ENCODE peak calls at places on chromosome 12, in six cellular contexts. C, N, L, E, R and P are unnamed samples.

GRCh38 chr12:120820885-120821510 is 83.2 kb downstream of the SPPL3 start:
- DNase-seq in C (no peak), N (no peak), L (no peak), E (no peak), R (no peak), P (no peak)

GRCh38 chr12:104222981-104223380 is 7.4 kb downstream of the TXNRD1 start:
- DNase-seq in C (no peak), N (no peak), L (no peak), E (no peak), R (no peak), P (no peak)

GRCh38 chr12:26630546-26631027 is 202.4 kb downstream of the ITPR2 start:
- DNase-seq in C (peak; percentile 72), N (peak; percentile 90), L (no peak), E (no peak), R (no peak), P (no peak)

GRCh38 chr12:109695961-109696461 is 17.6 kb upstream of the FAM222A start:
- DNase-seq in C (peak; percentile 85), N (no peak), L (peak; percentile 47), E (no peak), R (no peak), P (peak; percentile 18)

GRCh38 chr12:67070604-67071003 is 198.6 kb upstream of the CAND1 start:
- DNase-seq in C (no peak), N (no peak), L (no peak), E (no peak), R (no peak), P (no peak)

GRCh38 chr12:14828896-14829295 is 14.4 kb downstream of the ART4 start:
- DNase-seq in C (no peak), N (peak; percentile 31), L (peak; percentile 11), E (peak; percentile 12), R (no peak), P (no peak)

GRCh38 chr12:130041983-130042812 is 120.1 kb upstream of the FZD10 start:
- DNase-seq in C (no peak), N (no peak), L (peak; percentile 51), E (no peak), R (no peak), P (no peak)

GRCh38 chr12:51013441-51013840 is 12.7 kb downstream of the SLC11A2 start:
- DNase-seq in C (no peak), N (no peak), L (no peak), E (no peak), R (no peak), P (no peak)

GRCh38 chr12:25436206-25436912 is 116.7 kb downstream of the LMNTD1 start:
- DNase-seq in C (peak; percentile 49), N (peak; percentile 89), L (peak; percentile 60), E (peak; percentile 20), R (no peak), P (peak; percentile 70)

GRCh38 chr12:84131076-84131475 is 781.5 kb downstream of the SLC6A15 start:
- DNase-seq in C (no peak), N (peak; percentile 83), L (no peak), E (no peak), R (no peak), P (no peak)

GRCh38 chr12:58051378-58051777 is 110.0 kb downstream of the ATP23 start:
- DNase-seq in C (no peak), N (no peak), L (no peak), E (no peak), R (no peak), P (no peak)

GRCh38 chr12:92859650-92860386 is 69.3 kb downstream of the EEA1 start:
- DNase-seq in C (no peak), N (no peak), L (no peak), E (no peak), R (no peak), P (no peak)

GRCh38 chr12:130514149-130514551 is 176.5 kb downstream of the PIWIL1 start:
- DNase-seq in C (no peak), N (no peak), L (no peak), E (no peak), R (peak; percentile 25), P (no peak)

GRCh38 chr12:88052686-88053085 is 23.5 kb upstream of the C12orf50 start:
- DNase-seq in C (peak; percentile 30), N (peak; percentile 44), L (peak; percentile 19), E (no peak), R (no peak), P (peak; percentile 27)

GRCh38 chr12:6097384-6097783 is 27.1 kb downstream of the VWF start:
- DNase-seq in C (no peak), N (peak; percentile 87), L (no peak), E (no peak), R (no peak), P (no peak)

GRCh38 chr12:103177624-103178023 is 220.2 kb downstream of the ASCL1 start:
- DNase-seq in C (no peak), N (no peak), L (no peak), E (no peak), R (no peak), P (no peak)

GRCh38 chr12:2076196-2076570 is 23.4 kb downstream of the CACNA1C start:
- DNase-seq in C (no peak), N (peak; percentile 85), L (no peak), E (no peak), R (no peak), P (no peak)

GRCh38 chr12:46473634-46474201 is 101.1 kb upstream of the SLC38A2 start:
- DNase-seq in C (peak; percentile 95), N (peak; percentile 94), L (peak; percentile 56), E (peak; percentile 51), R (no peak), P (peak; percentile 87)

GRCh38 chr12:56723352-56723751 is 1.7 kb downstream of the NACA start:
- DNase-seq in C (no peak), N (no peak), L (no peak), E (no peak), R (no peak), P (no peak)

GRCh38 chr12:56724989-56725722 is at the start of gene NACA:
- DNase-seq in C (peak; percentile 95), N (peak; percentile 98), L (peak; percentile 98), E (peak; percentile 91), R (peak; percentile 84), P (peak; percentile 95)

GRCh38 chr12:56724660-56724988 is 475 bp downstream of the NACA start:
- DNase-seq in C (no peak), N (no peak), L (no peak), E (no peak), R (no peak), P (no peak)

GRCh38 chr12:56722832-56723231 is 2.3 kb downstream of the NACA start:
- DNase-seq in C (no peak), N (no peak), L (no peak), E (no peak), R (no peak), P (no peak)

GRCh38 chr12:56723889-56724659 is 1.0 kb downstream of the NACA start:
- DNase-seq in C (peak; percentile 41), N (peak; percentile 86), L (no peak), E (no peak), R (no peak), P (no peak)
- TF ChIP-seq POLR2A in C (peak; percentile 18), N (peak; percentile 68), L (no peak), E (no peak), R (peak; percentile 25), P (no peak)

DNA sequence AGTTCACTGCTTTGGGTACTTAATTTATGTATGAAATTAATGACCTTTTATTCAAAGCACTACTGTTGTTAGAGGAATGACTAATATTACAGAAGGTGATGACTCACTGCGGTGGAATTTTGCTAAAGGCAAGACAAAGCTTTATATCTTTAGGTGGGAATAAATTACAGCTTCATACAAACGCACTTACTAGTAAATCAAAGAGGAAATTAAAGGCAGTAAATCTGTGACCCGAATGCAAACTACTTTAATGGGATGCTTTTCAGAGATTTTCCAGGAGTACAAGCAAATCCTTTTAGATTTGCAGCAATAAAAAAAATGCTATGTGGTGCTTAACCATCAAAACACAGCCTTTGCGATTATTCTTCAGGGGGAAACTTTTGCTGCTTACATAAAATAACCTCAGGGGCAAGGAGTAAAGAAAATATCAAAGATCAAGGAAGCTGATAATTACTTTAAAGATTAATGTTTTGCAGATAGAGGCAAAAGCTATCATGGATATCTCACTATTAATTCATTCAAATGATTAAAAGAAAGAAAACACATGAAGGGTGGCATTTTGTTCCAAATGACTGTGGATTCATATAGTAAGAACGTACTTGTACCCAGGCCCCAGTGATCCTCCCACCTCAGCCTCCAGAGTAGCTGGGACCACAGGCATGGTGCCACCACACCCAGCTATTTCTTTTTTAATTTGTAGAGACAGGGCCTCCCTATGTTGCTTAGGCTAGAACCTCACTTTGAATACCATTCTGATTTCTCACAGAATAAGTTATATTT is 98.9 kb downstream of the DENND5B start:
- DNase-seq in C (peak; percentile 31), N (peak; percentile 85), L (no peak), E (no peak), R (no peak), P (peak; percentile 93)
- TF ChIP-seq CEBPB in C (no peak), N (no peak), L (no peak), E (no peak), R (no peak), P (peak; percentile 74)

DNA sequence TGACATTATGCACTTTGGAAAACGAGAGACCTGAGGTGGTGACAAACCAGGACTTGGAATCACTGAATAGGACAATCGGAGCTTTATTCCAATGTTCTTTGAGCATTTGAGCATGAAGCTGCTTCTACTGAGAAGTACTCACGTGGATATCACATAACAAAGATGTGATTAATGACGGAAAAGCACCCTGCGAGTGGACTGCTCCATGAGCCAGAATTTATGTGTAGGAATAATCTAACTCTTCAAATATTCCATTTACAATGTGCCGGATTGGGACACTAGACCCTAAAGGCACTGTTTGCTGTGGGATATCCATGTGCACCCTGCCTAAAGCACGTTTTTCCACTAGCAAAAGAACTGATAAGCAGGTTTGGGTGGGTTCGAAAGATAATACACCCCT is 866 bp upstream of the DUSP16 start:
- DNase-seq in C (no peak), N (peak; percentile 32), L (no peak), E (no peak), R (no peak), P (no peak)
- H2AFZ ChIP-seq in C (no peak overlapping the region), N (no peak overlapping the region), L (peak overlapping the region; percentile 85), E (no peak overlapping the region), R (peak overlapping the region; percentile 1), P (peak overlapping the region; percentile 37)

GRCh38 chr12:27915536-27915935 is 57.0 kb downstream of the PTHLH start:
- DNase-seq in C (no peak), N (no peak), L (no peak), E (no peak), R (no peak), P (no peak)

GRCh38 chr12:27907766-27908165 is 64.8 kb downstream of the PTHLH start:
- DNase-seq in C (no peak), N (peak; percentile 49), L (no peak), E (no peak), R (no peak), P (no peak)

GRCh38 chr12:27914956-27915355 is 57.6 kb downstream of the PTHLH start:
- DNase-seq in C (no peak), N (no peak), L (no peak), E (no peak), R (no peak), P (no peak)

GRCh38 chr12:27913999-27914614 is 58.4 kb downstream of the PTHLH start:
- DNase-seq in C (no peak), N (no peak), L (no peak), E (peak; percentile 17), R (no peak), P (no peak)

DNA sequence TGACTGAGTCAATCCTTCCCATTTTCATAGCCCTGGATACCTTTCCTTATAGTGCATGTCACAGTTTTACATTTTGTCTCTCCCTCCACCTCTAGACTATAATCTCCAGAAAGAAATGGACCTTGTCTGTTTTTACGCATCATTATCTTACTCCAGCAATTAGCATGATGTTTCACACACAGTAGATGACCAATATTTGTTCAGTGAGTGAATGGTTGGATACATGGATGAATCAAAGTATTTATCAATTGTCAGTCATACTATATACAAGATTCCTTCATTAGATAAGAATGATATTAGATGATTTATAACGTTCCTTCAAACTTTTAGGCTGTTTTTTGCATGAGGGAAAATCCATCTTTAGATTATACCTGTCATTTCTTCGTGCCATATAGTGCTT is 61.1 kb downstream of the PTHLH start:
- DNase-seq in C (no peak), N (no peak), L (no peak), E (no peak), R (no peak), P (no peak)
- TF ChIP-seq POLR2A in C (no peak), N (no peak), L (no peak), E (no peak), R (no peak), P (no peak)